ENCODE peak calls at places on chromosome 13, in eight cellular contexts. One of them, this sample, is unnamed.

GRCh38 chr13:46211116-46211515 is 612 bp upstream of the LRRC63 start:
- DNase-seq in LHCN-M2: no peak
- DNase-seq in psoas muscle: no peak
- DNase-seq in fibroblast of mammary gland: no peak
- DNase-seq in RCC 7860: no peak
- DNase-seq in Calu3: no peak
- DNase-seq in breast epithelium: no peak
- DNase-seq in HT1080: no peak
- DNase-seq in this sample: no peak

GRCh38 chr13:48923376-48923775 is 52.3 kb upstream of the FNDC3A start:
- DNase-seq in RCC 7860: no peak
- DNase-seq in psoas muscle: no peak
- DNase-seq in LHCN-M2: peak
- DNase-seq in HT1080: no peak
- DNase-seq in breast epithelium: no peak
- DNase-seq in fibroblast of mammary gland: peak
- DNase-seq in Calu3: no peak
- DNase-seq in this sample: no peak

GRCh38 chr13:45416521-45417125 is 1.6 kb downstream of the SLC25A30 start:
- DNase-seq in fibroblast of mammary gland: no peak
- DNase-seq in breast epithelium: no peak
- DNase-seq in RCC 7860: no peak
- DNase-seq in LHCN-M2: no peak
- DNase-seq in psoas muscle: no peak
- DNase-seq in HT1080: no peak
- DNase-seq in Calu3: no peak
- DNase-seq in this sample: no peak

GRCh38 chr13:47114030-47114429 is 217.2 kb upstream of the HTR2A start:
- DNase-seq in breast epithelium: no peak
- DNase-seq in RCC 7860: no peak
- DNase-seq in LHCN-M2: peak
- DNase-seq in Calu3: no peak
- DNase-seq in psoas muscle: no peak
- DNase-seq in fibroblast of mammary gland: peak
- DNase-seq in HT1080: peak
- DNase-seq in this sample: no peak

GRCh38 chr13:103288114-103288513 is 221.9 kb upstream of the SLC10A2 start:
- DNase-seq in RCC 7860: no peak
- DNase-seq in Calu3: no peak
- DNase-seq in LHCN-M2: no peak
- DNase-seq in breast epithelium: no peak
- DNase-seq in psoas muscle: no peak
- DNase-seq in HT1080: no peak
- DNase-seq in fibroblast of mammary gland: no peak
- DNase-seq in this sample: no peak

GRCh38 chr13:110876592-110876991 is 38.3 kb downstream of the ANKRD10 start:
- DNase-seq in RCC 7860: no peak
- DNase-seq in fibroblast of mammary gland: no peak
- DNase-seq in breast epithelium: no peak
- DNase-seq in LHCN-M2: no peak
- DNase-seq in HT1080: no peak
- DNase-seq in psoas muscle: no peak
- DNase-seq in Calu3: no peak
- DNase-seq in this sample: no peak

GRCh38 chr13:73131247-73131646 is 72.4 kb downstream of the KLF5 start:
- DNase-seq in RCC 7860: no peak
- DNase-seq in HT1080: no peak
- DNase-seq in psoas muscle: no peak
- DNase-seq in fibroblast of mammary gland: no peak
- DNase-seq in Calu3: no peak
- DNase-seq in LHCN-M2: no peak
- DNase-seq in breast epithelium: no peak
- DNase-seq in this sample: peak

GRCh38 chr13:113364371-113364932 is 522 bp upstream of the GRTP1 start:
- DNase-seq in Calu3: no peak
- DNase-seq in psoas muscle: peak
- DNase-seq in HT1080: no peak
- DNase-seq in breast epithelium: no peak
- DNase-seq in RCC 7860: no peak
- DNase-seq in LHCN-M2: no peak
- DNase-seq in fibroblast of mammary gland: no peak
- DNase-seq in this sample: no peak

GRCh38 chr13:24890256-24890655 is 126.3 kb downstream of the RNF17 start:
- DNase-seq in LHCN-M2: no peak
- DNase-seq in RCC 7860: no peak
- DNase-seq in fibroblast of mammary gland: no peak
- DNase-seq in HT1080: no peak
- DNase-seq in Calu3: no peak
- DNase-seq in breast epithelium: no peak
- DNase-seq in psoas muscle: no peak
- DNase-seq in this sample: peak

GRCh38 chr13:36685912-36686311 is 12.1 kb downstream of the SERTM1 start:
- DNase-seq in psoas muscle: no peak
- DNase-seq in Calu3: no peak
- DNase-seq in RCC 7860: peak
- DNase-seq in LHCN-M2: peak
- DNase-seq in fibroblast of mammary gland: peak
- DNase-seq in HT1080: peak
- DNase-seq in breast epithelium: no peak
- DNase-seq in this sample: no peak